ENCODE peak calls at places on chromosomes 11 and 22, in nine cellular contexts. F, Z, S, K, B, U, J, R and W are unnamed samples.

GRCh38 chr22:43346521-43346929 is 3.4 kb upstream of the SCUBE1 start:
- DNase-seq in U (peak; percentile 44), B (peak; percentile 66), Z (no peak), R (no peak), K (peak; percentile 8), J (peak; percentile 83), F (peak; percentile 65), S (peak; percentile 49), W (no peak)

GRCh38 chr22:23984430-23984829 is 4.5 kb downstream of the GSTT2 start:
- DNase-seq in R (no peak), K (peak; percentile 53), Z (no peak), F (no peak), B (no peak), J (peak; percentile 65), S (peak; percentile 27), U (no peak), W (no peak)

GRCh38 chr11:46381836-46382643 is 571 bp downstream of the MDK start:
- DNase-seq in Z (no peak), J (no peak), F (no peak), K (no peak), U (no peak), B (no peak), S (no peak), R (no peak), W (no peak)

GRCh38 chr11:71153005-71153395 is 99.4 kb downstream of the SHANK2 start:
- DNase-seq in U (no peak), B (no peak), Z (no peak), R (no peak), J (peak; percentile 24), S (peak; percentile 81), F (no peak), K (peak; percentile 12), W (no peak)

GRCh38 chr11:19561011-19561410 is 151.6 kb upstream of the NAV2 start:
- DNase-seq in S (no peak), Z (no peak), J (no peak), R (no peak), K (no peak), B (no peak), F (no peak), U (no peak), W (no peak)

GRCh38 chr11:47003180-47003877 is 66.8 kb downstream of the CSTPP1 start:
- DNase-seq in F (no peak), Z (peak; percentile 24), J (no peak), B (no peak), S (no peak), K (no peak), R (no peak), U (no peak), W (no peak)

GRCh38 chr11:90836031-90836430 is 613.2 kb upstream of the CHORDC1 start:
- DNase-seq in U (no peak), Z (no peak), R (no peak), J (no peak), K (no peak), B (no peak), F (no peak), S (no peak), W (no peak)

GRCh38 chr11:103997082-103997481 is 39.4 kb upstream of the DDI1 start:
- DNase-seq in K (no peak), F (no peak), U (no peak), Z (no peak), B (no peak), S (no peak), J (no peak), R (no peak), W (no peak)

GRCh38 chr11:12735262-12735661 is 61.0 kb downstream of the TEAD1 start:
- DNase-seq in J (no peak), U (no peak), Z (no peak), R (no peak), B (no peak), K (no peak), F (no peak), S (no peak), W (no peak)

GRCh38 chr11:66510990-66511339 is 530 bp downstream of the BBS1 start:
- DNase-seq in J (no peak), K (no peak), F (no peak), Z (no peak), S (no peak), R (no peak), U (no peak), B (no peak), W (no peak)

GRCh38 chr11:34157163-34157562 is 51.7 kb downstream of the NAT10 start:
- DNase-seq in B (no peak), F (no peak), J (no peak), U (no peak), K (no peak), Z (no peak), R (no peak), S (no peak), W (no peak)

GRCh38 chr11:64765291-64765803 is 5.6 kb upstream of the PYGM start:
- DNase-seq in B (no peak), Z (no peak), J (no peak), K (no peak), R (no peak), S (no peak), U (no peak), F (no peak), W (no peak)
- TF ChIP-seq CTCF in B (no peak), Z (peak; percentile 16), J (no peak), K (peak; percentile 21), R (no peak), S (peak; percentile 33), U (no peak), F (peak; percentile 39), W (peak; percentile 37)

GRCh38 chr11:70064726-70065317 is 13.3 kb upstream of the ANO1 start:
- DNase-seq in S (peak; percentile 68), U (no peak), J (no peak), B (no peak), K (no peak), R (no peak), F (no peak), Z (no peak), W (no peak)
- TF ChIP-seq CTCF in S (no peak), U (no peak), J (no peak), B (no peak), K (no peak), R (no peak), F (no peak), Z (no peak), W (no peak)

GRCh38 chr11:36693139-36693845 is 95.3 kb upstream of the RAG2 start:
- DNase-seq in F (no peak), R (no peak), K (no peak), B (no peak), J (no peak), U (no peak), S (no peak), Z (no peak), W (no peak)
- TF ChIP-seq CTCF in F (no peak), R (no peak), K (no peak), B (no peak), J (no peak), U (no peak), S (no peak), Z (no peak), W (no peak)

GRCh38 chr11:118634435-118635236 is 27.2 kb downstream of the PHLDB1 start:
- DNase-seq in R (no peak), B (peak; percentile 90), S (peak; percentile 63), Z (peak; percentile 46), K (peak; percentile 68), F (no peak), U (peak; percentile 69), J (peak; percentile 76), W (no peak)
- TF ChIP-seq CTCF in R (no peak), B (no peak), S (peak; percentile 29), Z (no peak), K (peak; percentile 8), F (peak; percentile 34), U (peak; percentile 21), J (no peak), W (peak; percentile 18)

GRCh38 chr11:109644158-109644557 is 222.2 kb downstream of the C11orf87 start:
- DNase-seq in Z (peak; percentile 9), K (peak; percentile 5), S (no peak), R (no peak), J (no peak), F (no peak), U (no peak), B (no peak), W (no peak)

DNA sequence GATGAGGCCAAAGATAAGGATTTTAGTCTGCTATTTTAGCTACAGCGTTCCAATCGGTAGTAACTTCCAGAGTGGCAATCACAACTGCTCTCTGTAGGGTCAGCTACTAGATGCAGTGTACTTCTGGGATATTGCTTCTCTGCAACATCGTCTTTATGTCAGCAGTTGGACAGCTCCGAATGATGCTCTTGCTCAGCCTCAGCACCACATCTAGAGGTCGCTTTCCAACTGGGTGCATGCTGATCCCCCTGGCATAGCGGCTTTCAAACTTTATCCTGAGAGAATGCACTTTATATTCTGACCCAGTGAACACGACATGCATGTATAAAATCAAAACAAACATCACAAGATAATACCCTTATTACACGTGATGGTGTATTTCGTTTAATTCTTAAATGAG is 219.6 kb downstream of the C11orf87 start:
- DNase-seq in U (no peak), R (no peak), K (peak; percentile 46), F (peak; percentile 32), J (no peak), S (peak; percentile 71), B (no peak), Z (peak; percentile 47), W (peak; percentile 6)
- TF ChIP-seq CTCF in U (no peak), R (peak; percentile 29), K (peak; percentile 39), F (peak; percentile 28), J (no peak), S (peak; percentile 43), B (no peak), Z (peak; percentile 46), W (peak; percentile 11)

DNA sequence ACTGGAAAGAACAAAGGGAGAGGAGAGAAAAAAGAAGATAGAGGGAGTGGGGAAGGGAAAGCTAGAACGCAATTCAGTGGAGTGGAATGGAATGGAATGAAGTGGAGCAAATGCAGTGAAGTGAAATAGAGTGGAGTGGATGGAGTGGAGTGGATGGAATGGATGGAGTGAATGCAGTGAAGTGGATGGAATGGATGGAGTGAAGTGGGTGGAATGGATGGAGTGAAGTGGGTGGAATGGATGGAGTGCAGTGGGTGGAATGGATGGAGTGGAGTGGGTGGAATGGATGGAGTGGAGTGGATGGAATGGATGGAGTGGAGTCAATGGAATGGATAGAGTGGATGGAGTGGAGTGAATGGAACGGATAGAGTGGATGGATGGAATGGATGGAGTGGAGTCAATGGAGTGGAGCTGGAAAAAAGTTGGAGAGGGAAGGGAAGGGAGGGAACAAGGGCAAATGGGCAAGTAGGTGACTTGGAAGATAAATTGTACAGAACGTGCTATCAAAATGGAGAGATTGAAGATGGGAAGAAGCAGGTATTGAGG is 13.9 kb downstream of the IFITM10 start:
- DNase-seq in F (no peak), Z (no peak), S (no peak), J (no peak), K (no peak), R (no peak), B (no peak), U (no peak), W (no peak)
- TF ChIP-seq CTCF in F (no peak), Z (no peak), S (no peak), J (no peak), K (no peak), R (no peak), B (no peak), U (no peak), W (no peak)

DNA sequence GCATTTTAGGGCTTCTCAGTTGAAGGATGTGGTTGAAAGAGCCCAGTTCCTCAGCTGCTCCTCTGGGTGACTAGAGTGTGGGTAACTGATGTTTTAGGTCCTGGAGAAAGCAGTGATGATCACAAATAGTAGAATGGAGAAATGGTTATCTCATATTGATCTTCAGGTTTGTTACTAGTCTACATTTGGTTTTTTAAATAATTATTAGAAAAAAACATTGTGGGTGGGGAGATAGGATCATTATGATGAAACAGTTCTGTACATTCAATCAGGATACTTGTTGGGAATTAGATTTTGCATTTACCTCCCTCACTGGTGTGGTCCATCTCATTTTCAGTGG is 24.9 kb downstream of the SREBF2 start:
- DNase-seq in F (no peak), R (no peak), B (no peak), S (no peak), U (no peak), Z (no peak), K (no peak), J (no peak), W (no peak)
- TF ChIP-seq CTCF in F (no peak), R (no peak), B (no peak), S (no peak), U (no peak), Z (no peak), K (no peak), J (no peak), W (peak; percentile 57)